ENCODE peak calls at places on chromosomes 12 and 14, in five cellular contexts. A, O, Q, L and R are unnamed samples.
A peak's percentile ranks its signal among the peaks of the same experiment; 100 is the strongest.

GRCh38 chr12:4915752-4916151 is 6.0 kb downstream of the KCNA1 start:
- DNase-seq in A (no peak), O (no peak), Q (no peak), L (no peak), R (no peak)

GRCh38 chr14:104081951-104082464 is 3.5 kb upstream of the ASPG start:
- DNase-seq in A (no peak), O (no peak), Q (peak; percentile 74), L (peak; percentile 10), R (no peak)

GRCh38 chr12:126742326-126742725 is 1524.6 kb upstream of the TMEM132C start:
- DNase-seq in A (no peak), O (no peak), Q (peak; percentile 60), L (no peak), R (no peak)

GRCh38 chr12:29743801-29744200 is 39.9 kb downstream of the TMTC1 start:
- DNase-seq in A (peak; percentile 93), O (peak; percentile 46), Q (no peak), L (no peak), R (no peak)

GRCh38 chr14:88559852-88560251 is 3.0 kb upstream of the ZC3H14 start:
- DNase-seq in A (peak; percentile 72), O (no peak), Q (no peak), L (no peak), R (no peak)

GRCh38 chr12:50021071-50021470 is 4.2 kb downstream of the RACGAP1 start:
- DNase-seq in A (no peak), O (no peak), Q (no peak), L (no peak), R (no peak)

GRCh38 chr12:40525054-40525453 is 167.2 kb upstream of the CNTN1 start:
- DNase-seq in A (no peak), O (no peak), Q (no peak), L (no peak), R (no peak)

GRCh38 chr14:99925471-99925870 is 132.3 kb downstream of the EML1 start:
- DNase-seq in A (no peak), O (no peak), Q (no peak), L (no peak), R (no peak)

GRCh38 chr12:103586132-103586531 is 941 bp upstream of the STAB2 start:
- DNase-seq in A (no peak), O (no peak), Q (no peak), L (no peak), R (no peak)

GRCh38 chr12:92408072-92408900 is 262.6 kb upstream of the BTG1 start:
- DNase-seq in A (no peak), O (peak; percentile 69), Q (no peak), L (no peak), R (no peak)

GRCh38 chr14:86955955-86956354 is 1037.0 kb downstream of the GALC start:
- DNase-seq in A (no peak), O (no peak), Q (no peak), L (no peak), R (no peak)

GRCh38 chr12:64810831-64811230 is 13.6 kb upstream of the TBC1D30 start:
- DNase-seq in A (no peak), O (no peak), Q (no peak), L (no peak), R (no peak)

GRCh38 chr14:100363053-100363452 is 39.9 kb downstream of the SLC25A47 start:
- DNase-seq in A (no peak), O (no peak), Q (no peak), L (no peak), R (no peak)

GRCh38 chr14:58918066-58918465 is 270.4 kb upstream of the DAAM1 start:
- DNase-seq in A (peak; percentile 77), O (no peak), Q (no peak), L (no peak), R (no peak)

GRCh38 chr12:106416273-106416672 is 58.7 kb downstream of the POLR3B start:
- DNase-seq in A (no peak), O (no peak), Q (no peak), L (no peak), R (no peak)

GRCh38 chr12:124650912-124651311 is 83.5 kb upstream of the NCOR2 start:
- DNase-seq in A (no peak), O (no peak), Q (no peak), L (no peak), R (no peak)

GRCh38 chr12:46269429-46270241 is 792 bp upstream of the SLC38A1 start:
- DNase-seq in A (no peak), O (peak; percentile 64), Q (peak; percentile 75), L (no peak), R (no peak)

GRCh38 chr12:105504286-105504685 is 173.8 kb downstream of the C12orf75 start:
- DNase-seq in A (no peak), O (peak; percentile 45), Q (no peak), L (no peak), R (no peak)

GRCh38 chr14:36974985-36975384 is 197.4 kb downstream of the SLC25A21 start:
- DNase-seq in A (no peak), O (no peak), Q (no peak), L (no peak), R (peak; percentile 43)

GRCh38 chr14:91098591-91098990 is 15.3 kb upstream of the DGLUCY start:
- DNase-seq in A (peak; percentile 57), O (no peak), Q (no peak), L (peak; percentile 20), R (no peak)

GRCh38 chr14:51616724-51617409 is 34.8 kb upstream of the FRMD6 start:
- DNase-seq in A (peak; percentile 94), O (no peak), Q (no peak), L (no peak), R (peak; percentile 43)

GRCh38 chr12:16012086-16012485 is 101.0 kb downstream of the DERA start:
- DNase-seq in A (peak; percentile 61), O (no peak), Q (no peak), L (peak; percentile 30), R (no peak)

GRCh38 chr14:87868920-87869319 is 124.1 kb downstream of the GALC start:
- DNase-seq in A (no peak), O (no peak), Q (no peak), L (no peak), R (no peak)

GRCh38 chr12:24544368-24544767 is 404.5 kb downstream of the BCAT1 start:
- DNase-seq in A (peak; percentile 37), O (no peak), Q (no peak), L (no peak), R (no peak)

GRCh38 chr12:104743181-104743580 is 214.9 kb downstream of the SLC41A2 start:
- DNase-seq in A (no peak), O (no peak), Q (no peak), L (no peak), R (no peak)

GRCh38 chr12:95343461-95344230 is 126.0 kb downstream of the VEZT start:
- DNase-seq in A (no peak), O (no peak), Q (no peak), L (no peak), R (no peak)

GRCh38 chr14:66910306-66910705 is 278.9 kb upstream of the GARIN2 start:
- DNase-seq in A (peak; percentile 29), O (no peak), Q (no peak), L (no peak), R (no peak)

GRCh38 chr14:38522724-38523123 is 266.8 kb upstream of the CLEC14A start:
- DNase-seq in A (peak; percentile 9), O (no peak), Q (no peak), L (no peak), R (no peak)

GRCh38 chr12:25121916-25122315 is 73.0 kb downstream of the DNAI7 start:
- DNase-seq in A (peak; percentile 55), O (no peak), Q (no peak), L (no peak), R (no peak)

GRCh38 chr12:1533602-1534304 is 60.6 kb downstream of the FBXL14 start:
- DNase-seq in A (peak; percentile 43), O (peak; percentile 25), Q (no peak), L (no peak), R (no peak)

GRCh38 chr12:101415228-101415627 is 7.7 kb upstream of the ARL1 start:
- DNase-seq in A (no peak), O (no peak), Q (no peak), L (no peak), R (no peak)

GRCh38 chr14:35213143-35213788 is 78.9 kb upstream of the PSMA6 start:
- DNase-seq in A (no peak), O (no peak), Q (no peak), L (no peak), R (no peak)

GRCh38 chr14:38716871-38717270 is 386.2 kb downstream of the SEC23A start:
- DNase-seq in A (no peak), O (no peak), Q (no peak), L (no peak), R (no peak)

GRCh38 chr14:54654600-54654999 is 87.7 kb downstream of the SAMD4A start:
- DNase-seq in A (no peak), O (no peak), Q (no peak), L (no peak), R (no peak)

GRCh38 chr12:114982760-114983159 is 298.8 kb upstream of the TBX3 start:
- DNase-seq in A (no peak), O (no peak), Q (no peak), L (no peak), R (peak; percentile 10)

GRCh38 chr12:65892905-65893304 is 68.6 kb downstream of the HMGA2 start:
- DNase-seq in A (peak; percentile 87), O (no peak), Q (no peak), L (no peak), R (no peak)
- H3K27ac ChIP-seq in A (peak overlapping the region; percentile 88), O (no peak overlapping the region), Q (no peak overlapping the region), L (no peak overlapping the region), R (peak overlapping the region; percentile 76)

DNA sequence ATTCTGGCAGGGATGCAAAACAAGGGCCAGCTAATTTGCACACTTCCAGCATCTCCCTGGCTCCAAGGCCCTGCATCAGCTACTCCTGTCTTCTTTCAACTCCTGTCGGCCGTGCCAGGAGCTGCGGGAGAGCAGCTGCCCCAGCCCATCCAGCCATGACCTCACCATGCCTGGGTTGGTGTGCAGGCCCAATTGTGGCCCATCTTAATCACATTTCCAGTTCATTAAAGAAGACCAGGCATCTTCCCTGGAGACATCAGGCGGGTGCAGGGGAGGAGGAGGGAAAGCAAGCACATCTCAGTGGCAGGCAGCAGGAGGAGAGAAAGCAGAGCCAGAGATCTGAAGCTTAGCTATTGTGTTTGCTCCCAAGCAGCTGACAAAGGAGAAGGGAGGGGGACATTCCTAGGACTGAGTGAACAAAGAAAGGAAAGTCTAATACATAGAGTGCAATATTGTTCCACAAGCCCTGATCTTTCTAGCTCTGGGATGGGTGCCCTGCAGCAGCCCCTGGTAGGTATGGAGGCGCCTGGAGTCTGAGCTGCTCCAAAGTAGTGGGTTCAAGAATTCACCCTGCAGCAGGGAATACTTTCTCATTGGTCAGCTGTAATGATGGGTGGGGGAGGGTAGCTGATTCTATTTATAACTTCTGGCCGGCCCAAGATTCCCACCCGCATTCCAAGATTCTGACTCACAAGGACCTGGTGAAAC is 40.1 kb downstream of the VWF start:
- DNase-seq in A (peak; percentile 56), O (peak; percentile 76), Q (no peak), L (peak; percentile 14), R (no peak)
- H3K27ac ChIP-seq in A (no peak overlapping the region), O (peak overlapping the region; percentile 69), Q (peak overlapping the region; percentile 13), L (no peak overlapping the region), R (no peak overlapping the region)

DNA sequence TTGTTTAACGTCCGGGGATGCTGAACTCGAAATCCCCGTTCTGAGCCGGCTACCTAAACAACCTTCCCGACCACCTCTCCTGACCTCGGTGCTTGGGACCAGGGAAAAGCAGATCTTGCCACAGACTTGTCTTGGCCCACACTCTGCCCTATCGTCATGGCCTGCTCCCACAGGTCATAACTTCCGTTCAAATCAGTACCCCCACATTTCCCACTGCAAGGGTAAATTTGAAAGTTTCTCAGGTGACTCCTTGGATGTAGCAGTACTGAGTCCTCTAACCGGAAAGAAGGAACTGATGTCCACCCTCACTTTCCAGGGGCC is 612 bp upstream of the RBM23 start:
- DNase-seq in A (no peak), O (no peak), Q (no peak), L (no peak), R (no peak)
- H3K27ac ChIP-seq in A (peak overlapping the region; percentile 15), O (peak overlapping the region; percentile 49), Q (peak overlapping the region; percentile 76), L (peak overlapping the region; percentile 98), R (peak overlapping the region; percentile 83)

GRCh38 chr12:130098301-130099005 is 63.8 kb upstream of the FZD10 start:
- DNase-seq in A (no peak), O (no peak), Q (no peak), L (no peak), R (no peak)
- H3K27ac ChIP-seq in A (no peak overlapping the region), O (no peak overlapping the region), Q (no peak overlapping the region), L (no peak overlapping the region), R (peak overlapping the region; percentile 91)